ENCODE peak calls at places on chromosome 7, in six cellular contexts. V, A, C, M, T and O are unnamed samples.

GRCh38 chr7:64876792-64877713 is 26.0 kb upstream of the ZNF273 start:
- DNase-seq in M (peak; percentile 61), C (peak; percentile 4), T (peak; percentile 56), V (peak; percentile 83), A (peak; percentile 41), O (no peak)

GRCh38 chr7:156777364-156778069 is 115.5 kb downstream of the LMBR1 start:
- DNase-seq in C (no peak), V (no peak), T (peak; percentile 55), A (peak; percentile 1), M (no peak), O (no peak)

GRCh38 chr7:17033245-17033644 is 151.5 kb upstream of the AGR3 start:
- DNase-seq in V (no peak), M (peak; percentile 34), C (no peak), A (no peak), T (no peak), O (no peak)

GRCh38 chr7:119522698-119523097 is 750.3 kb upstream of the KCND2 start:
- DNase-seq in A (no peak), V (no peak), M (no peak), T (no peak), C (no peak), O (no peak)

GRCh38 chr7:7169296-7169695 is 13.0 kb upstream of the C1GALT1 start:
- DNase-seq in A (no peak), V (no peak), T (no peak), M (no peak), C (no peak), O (no peak)

GRCh38 chr7:99340659-99341058 is 15.0 kb downstream of the ARPC1A start:
- DNase-seq in T (no peak), M (no peak), V (no peak), A (no peak), C (no peak), O (no peak)

GRCh38 chr7:98284335-98285036 is 3.0 kb downstream of the BRI3 start:
- DNase-seq in A (peak; percentile 90), T (no peak), C (no peak), M (peak; percentile 87), V (no peak), O (peak; percentile 94)

GRCh38 chr7:29113384-29114102 is 32.8 kb downstream of the CPVL start:
- DNase-seq in M (no peak), T (peak; percentile 6), A (peak; percentile 61), V (no peak), C (no peak), O (no peak)

GRCh38 chr7:93374345-93374940 is 142.3 kb downstream of the VPS50 start:
- DNase-seq in M (no peak), T (peak; percentile 30), C (no peak), A (peak; percentile 61), V (no peak), O (no peak)

GRCh38 chr7:132993377-132994013 is 88.4 kb downstream of the CHCHD3 start:
- DNase-seq in M (no peak), A (no peak), V (no peak), C (no peak), T (no peak), O (no peak)

GRCh38 chr7:142866361-142867096 is 11.7 kb downstream of the EPHB6 start:
- DNase-seq in T (no peak), A (peak; percentile 35), V (peak; percentile 73), C (peak; percentile 82), M (peak; percentile 29), O (no peak)

GRCh38 chr7:143456992-143457793 is 13.9 kb downstream of the TAS2R60 start:
- DNase-seq in V (no peak), T (no peak), C (no peak), A (peak; percentile 79), M (no peak), O (no peak)

GRCh38 chr7:44163591-44163990 is 22.5 kb upstream of the MYL7 start:
- DNase-seq in A (peak; percentile 96), V (no peak), C (no peak), T (no peak), M (no peak), O (no peak)

GRCh38 chr7:29287366-29287765 is 92.8 kb downstream of the CHN2 start:
- DNase-seq in T (no peak), V (no peak), M (no peak), C (no peak), A (peak; percentile 93), O (no peak)

GRCh38 chr7:194996-195829 is 2.8 kb downstream of the FAM20C start:
- DNase-seq in A (peak; percentile 90), V (no peak), T (no peak), M (no peak), C (no peak), O (no peak)

GRCh38 chr7:100367676-100368613 is 5.3 kb upstream of the PILRA start:
- DNase-seq in T (no peak), C (no peak), V (no peak), A (no peak), M (no peak), O (no peak)

GRCh38 chr7:44177570-44178131 is 11.6 kb downstream of the GCK start:
- DNase-seq in C (no peak), V (no peak), T (no peak), A (peak; percentile 83), M (no peak), O (no peak)

GRCh38 chr7:23434147-23434676 is 36.1 kb downstream of the IGF2BP3 start:
- DNase-seq in T (no peak), C (no peak), M (no peak), A (no peak), V (no peak), O (no peak)
- H3K27ac ChIP-seq in T (no peak overlapping the region), C (no peak overlapping the region), M (no peak overlapping the region), A (no peak overlapping the region), V (no peak overlapping the region), O (no peak overlapping the region)

GRCh38 chr7:105307163-105307672 is 81.5 kb downstream of the SRPK2 start:
- DNase-seq in C (no peak), M (no peak), A (no peak), V (no peak), T (no peak), O (no peak)

GRCh38 chr7:105306160-105306784 is 82.4 kb downstream of the SRPK2 start:
- DNase-seq in T (peak; percentile 80), C (no peak), M (no peak), A (no peak), V (no peak), O (no peak)

GRCh38 chr7:105304040-105304895 is 84.5 kb downstream of the SRPK2 start:
- DNase-seq in A (peak; percentile 59), M (no peak), T (peak; percentile 46), V (no peak), C (no peak), O (no peak)

GRCh38 chr7:105305633-105306032 is 83.1 kb downstream of the SRPK2 start:
- DNase-seq in M (no peak), V (no peak), A (no peak), C (no peak), T (no peak), O (no peak)

GRCh38 chr7:105309235-105310156 is 79.2 kb downstream of the SRPK2 start:
- DNase-seq in A (no peak), V (no peak), T (peak; percentile 65), C (no peak), M (no peak), O (no peak)
- H3K4me3 ChIP-seq in A (no peak overlapping the region), V (no peak overlapping the region), T (peak overlapping the region; percentile 38), C (no peak overlapping the region), M (no peak overlapping the region), O (no peak overlapping the region)

GRCh38 chr7:50367098-50367497 is 62.6 kb downstream of the IKZF1 start:
- DNase-seq in A (no peak), C (no peak), T (peak; percentile 53), M (no peak), V (no peak), O (no peak)
- H3K36me3 ChIP-seq in A (no peaks in the 10 kb centered on the region), C (no peaks in the 10 kb centered on the region), T (peaks cover 56% of the 10 kb centered on the region), M (peaks cover 2% of the 10 kb centered on the region), V (no peaks in the 10 kb centered on the region), O (no peaks in the 10 kb centered on the region)

GRCh38 chr7:5638994-5639393 is 142.5 kb downstream of the RNF216 start:
- DNase-seq in V (no peak), T (no peak), M (no peak), A (no peak), C (no peak), O (no peak)
- H3K27ac ChIP-seq in V (no peak overlapping the region), T (no peak overlapping the region), M (no peak overlapping the region), A (no peak overlapping the region), C (no peak overlapping the region), O (no peak overlapping the region)

GRCh38 chr7:130430841-130431713 is 9.7 kb downstream of the CEP41 start:
- DNase-seq in C (no peak), V (peak; percentile 20), M (no peak), T (no peak), A (peak; percentile 87), O (no peak)
- H3K4me3 ChIP-seq in C (no peak overlapping the region), V (no peak overlapping the region), M (no peak overlapping the region), T (no peak overlapping the region), A (peak overlapping the region; percentile 63), O (peak overlapping the region; percentile 15)

GRCh38 chr7:150369740-150370501 is 1.3 kb downstream of the REPIN1 start:
- DNase-seq in V (no peak), M (no peak), A (peak; percentile 30), T (no peak), C (no peak), O (no peak)
- H3K36me3 ChIP-seq in V (peaks cover 60% of the 10 kb centered on the region), M (peaks cover 40% of the 10 kb centered on the region), A (peaks cover 2% of the 10 kb centered on the region), T (peaks cover 4% of the 10 kb centered on the region), C (peaks cover 33% of the 10 kb centered on the region), O (peaks cover 21% of the 10 kb centered on the region)